ENCODE peak calls at places on chromosomes 7 and 10, in six cellular contexts. I is heart right ventricle; E is tibial artery; Q is CD4-positive, alpha-beta T cell; B is DND-41; O is CD8-positive, alpha-beta T cell. S is an unnamed sample.

GRCh38 chr7:44193011-44193802 is 4.0 kb upstream of the GCK start:
- DNase-seq in Q (no peak), I (no peak), O (no peak), E (no peak), B (no peak), S (no peak)

GRCh38 chr10:45034301-45034700 is 33.6 kb downstream of the ZNF22 start:
- DNase-seq in B (no peak), E (no peak), O (no peak), Q (no peak), I (no peak), S (no peak)

GRCh38 chr10:69826789-69827532 is 25.3 kb downstream of the COL13A1 start:
- DNase-seq in E (no peak), I (no peak), B (no peak), Q (no peak), O (no peak), S (no peak)

GRCh38 chr10:42933454-42934340 is 143.2 kb upstream of the RET start:
- DNase-seq in I (peak), E (no peak), O (no peak), B (no peak), Q (peak), S (no peak)

GRCh38 chr7:99030145-99030856 is 113.6 kb downstream of the SMURF1 start:
- DNase-seq in E (peak), B (no peak), O (no peak), Q (no peak), I (no peak), S (no peak)

GRCh38 chr7:151273646-151274375 is 25.3 kb upstream of the SMARCD3 start:
- DNase-seq in O (no peak), Q (no peak), E (no peak), B (no peak), I (no peak), S (no peak)

GRCh38 chr10:1050145-1050544 is 1.2 kb upstream of the IDI1 start:
- DNase-seq in B (peak), E (no peak), I (no peak), O (no peak), Q (no peak), S (no peak)

GRCh38 chr7:91491868-91492267 is 227.6 kb downstream of the FZD1 start:
- DNase-seq in E (no peak), Q (no peak), I (no peak), B (no peak), O (no peak), S (no peak)

GRCh38 chr7:70512719-70513118 is 619.2 kb upstream of the GALNT17 start:
- DNase-seq in Q (no peak), E (no peak), O (no peak), B (no peak), I (no peak), S (no peak)

GRCh38 chr7:29177963-29178612 is 16.5 kb upstream of the CHN2 start:
- DNase-seq in O (no peak), I (peak), Q (no peak), B (no peak), E (peak), S (no peak)

GRCh38 chr7:2440608-2441245 is 35.5 kb downstream of the GRIFIN start:
- DNase-seq in E (no peak), O (no peak), Q (no peak), B (no peak), I (no peak), S (no peak)

GRCh38 chr10:35236739-35237138 is 99.6 kb upstream of the CCNY start:
- DNase-seq in Q (no peak), I (no peak), B (no peak), O (no peak), E (no peak), S (no peak)

GRCh38 chr7:99027241-99027640 is 116.7 kb downstream of the SMURF1 start:
- DNase-seq in E (no peak), Q (no peak), B (no peak), I (no peak), O (no peak), S (no peak)

GRCh38 chr7:128833939-128834310 is 3.7 kb downstream of the FLNC start:
- DNase-seq in Q (no peak), I (no peak), E (no peak), O (no peak), B (no peak), S (no peak)

GRCh38 chr7:25656581-25657026 is 428.3 kb upstream of the NPVF start:
- DNase-seq in B (no peak), E (no peak), O (no peak), I (no peak), Q (no peak), S (no peak)

GRCh38 chr10:100567826-100568225 is 32.1 kb downstream of the HIF1AN start:
- DNase-seq in B (no peak), I (no peak), O (no peak), E (no peak), Q (no peak), S (no peak)

GRCh38 chr10:69237528-69238159 is 17.5 kb downstream of the HKDC1 start:
- DNase-seq in I (peak), E (peak), B (peak), Q (peak), O (peak), S (peak)

GRCh38 chr10:36385693-36386092 is 739.7 kb upstream of the ANKRD30A start:
- DNase-seq in B (no peak), E (no peak), O (no peak), I (no peak), Q (no peak), S (no peak)

GRCh38 chr7:98102170-98102569 is 4.5 kb upstream of the LMTK2 start:
- DNase-seq in B (no peak), Q (no peak), E (no peak), I (no peak), O (no peak), S (no peak)

GRCh38 chr10:70803768-70804423 is 11.9 kb upstream of the SGPL1 start:
- DNase-seq in Q (no peak), I (no peak), E (no peak), B (no peak), O (no peak), S (no peak)

GRCh38 chr7:79664884-79665676 is 211.6 kb upstream of the MAGI2 start:
- DNase-seq in E (no peak), I (no peak), Q (no peak), O (no peak), B (no peak), S (no peak)

GRCh38 chr7:123533929-123534382 is 439 bp downstream of the IQUB start:
- DNase-seq in E (no peak), Q (no peak), B (no peak), O (no peak), I (no peak), S (no peak)

GRCh38 chr10:76874151-76874550 is 763.5 kb downstream of the KCNMA1 start:
- DNase-seq in Q (no peak), I (peak), B (no peak), E (peak), O (no peak), S (no peak)

GRCh38 chr10:103685880-103686669 is 169.3 kb downstream of the SH3PXD2A start:
- DNase-seq in O (peak), B (peak), E (peak), Q (peak), I (peak), S (peak)

GRCh38 chr10:3571310-3571825 is 213.6 kb downstream of the KLF6 start:
- DNase-seq in B (no peak), Q (no peak), O (no peak), I (no peak), E (no peak), S (no peak)

GRCh38 chr7:74231232-74231590 is 21.4 kb downstream of the LAT2 start:
- DNase-seq in O (no peak), E (no peak), B (no peak), I (no peak), Q (no peak), S (no peak)

GRCh38 chr10:81065474-81065873 is 527.8 kb downstream of the SH2D4B start:
- DNase-seq in I (no peak), O (no peak), B (no peak), E (no peak), Q (no peak), S (no peak)

GRCh38 chr7:562789-563628 is 43.4 kb upstream of the PDGFA start:
- DNase-seq in B (no peak), O (no peak), Q (no peak), E (no peak), I (no peak), S (no peak)

GRCh38 chr7:101238226-101239182 is 902 bp upstream of the CLDN15 start:
- DNase-seq in E (no peak), Q (no peak), I (no peak), B (no peak), O (no peak), S (no peak)

GRCh38 chr10:43666551-43666950 is 17.9 kb upstream of the ZNF32 start:
- DNase-seq in E (no peak), Q (no peak), I (no peak), O (no peak), B (no peak), S (no peak)

GRCh38 chr10:50846753-50847152 is 38.7 kb downstream of the A1CF start:
- DNase-seq in B (no peak), O (no peak), Q (no peak), E (no peak), I (no peak), S (no peak)

GRCh38 chr7:12291870-12292269 is 80.8 kb downstream of the TMEM106B start:
- DNase-seq in I (no peak), O (no peak), Q (no peak), E (no peak), B (no peak), S (no peak)

GRCh38 chr7:129144834-129145668 is 544 bp downstream of the TSPAN33 start:
- DNase-seq in O (no peak), E (no peak), Q (no peak), B (peak), I (no peak), S (no peak)

GRCh38 chr10:72370201-72370722 is 15.5 kb upstream of the DNAJB12 start:
- DNase-seq in Q (no peak), B (no peak), E (no peak), I (no peak), O (no peak), S (no peak)

GRCh38 chr10:6498771-6499170 is 81.3 kb downstream of the PRKCQ start:
- DNase-seq in I (no peak), E (no peak), B (peak), O (no peak), Q (no peak), S (no peak)

GRCh38 chr7:80047856-80048459 is 86.7 kb upstream of the GNAI1 start:
- DNase-seq in Q (no peak), B (no peak), I (no peak), E (no peak), O (no peak), S (no peak)

GRCh38 chr10:22599636-22600228 is 114.6 kb downstream of the PIP4K2A start:
- DNase-seq in B (no peak), O (no peak), I (no peak), Q (no peak), E (no peak), S (no peak)

GRCh38 chr10:16459428-16459939 is 22.7 kb downstream of the PTER start:
- DNase-seq in I (no peak), Q (no peak), E (no peak), B (no peak), O (no peak), S (no peak)

DNA sequence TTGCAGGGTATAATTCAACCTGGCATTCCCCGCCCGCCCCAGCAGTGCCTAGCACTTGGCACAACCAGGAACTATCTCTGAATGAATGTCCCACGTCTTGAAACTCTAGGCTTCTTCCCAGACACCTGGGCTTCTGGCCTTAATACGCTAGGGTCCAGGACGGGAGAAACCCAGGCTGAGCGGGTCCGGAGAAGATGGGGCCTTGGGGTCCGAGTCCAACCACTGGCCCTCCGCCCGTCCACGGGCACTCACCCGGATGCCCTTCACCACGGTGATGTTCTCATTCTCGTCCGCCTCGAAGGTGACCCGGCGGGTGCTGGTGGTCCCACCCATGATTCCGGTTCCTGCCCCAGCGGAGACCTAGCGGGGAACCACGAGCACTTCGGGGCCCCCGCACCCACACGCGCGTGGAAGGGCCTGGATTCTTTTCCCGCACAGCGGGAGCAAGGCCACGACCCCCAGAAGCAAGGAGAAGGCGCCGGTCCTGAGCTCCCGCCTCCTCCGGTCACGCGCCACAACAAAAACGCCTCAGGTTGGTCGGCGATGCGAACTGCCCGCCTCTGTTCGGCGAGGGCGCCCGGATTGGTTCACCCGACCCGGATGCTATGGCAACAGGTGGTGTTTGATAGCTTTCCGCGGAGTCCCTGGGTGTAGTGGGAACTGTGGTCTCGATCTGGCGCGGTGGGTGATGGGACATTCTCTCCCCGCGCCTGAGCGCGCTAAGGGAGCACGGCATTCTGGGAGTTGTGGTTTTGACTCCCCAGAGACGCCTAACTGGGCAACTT is at the start of gene CHCHD3:
- DNase-seq in I (peak), O (peak), E (peak), Q (peak), B (peak), S (peak)
- H3K27ac ChIP-seq in I (peak), O (peak), E (peak), Q (peak), B (peak), S (peak)

GRCh38 chr7:94173436-94173835 is 169.3 kb upstream of the BET1 start:
- DNase-seq in Q (no peak), O (no peak), E (no peak), I (no peak), B (no peak), S (no peak)

GRCh38 chr7:94176694-94177200 is 172.6 kb upstream of the BET1 start:
- DNase-seq in E (no peak), O (no peak), I (no peak), Q (no peak), B (no peak), S (no peak)

GRCh38 chr7:94174375-94174774 is 170.2 kb upstream of the BET1 start:
- DNase-seq in O (no peak), I (no peak), B (no peak), Q (no peak), E (no peak), S (no peak)

GRCh38 chr7:94177441-94177840 is 173.3 kb upstream of the BET1 start:
- DNase-seq in I (no peak), Q (no peak), B (no peak), O (no peak), E (no peak), S (no peak)

DNA sequence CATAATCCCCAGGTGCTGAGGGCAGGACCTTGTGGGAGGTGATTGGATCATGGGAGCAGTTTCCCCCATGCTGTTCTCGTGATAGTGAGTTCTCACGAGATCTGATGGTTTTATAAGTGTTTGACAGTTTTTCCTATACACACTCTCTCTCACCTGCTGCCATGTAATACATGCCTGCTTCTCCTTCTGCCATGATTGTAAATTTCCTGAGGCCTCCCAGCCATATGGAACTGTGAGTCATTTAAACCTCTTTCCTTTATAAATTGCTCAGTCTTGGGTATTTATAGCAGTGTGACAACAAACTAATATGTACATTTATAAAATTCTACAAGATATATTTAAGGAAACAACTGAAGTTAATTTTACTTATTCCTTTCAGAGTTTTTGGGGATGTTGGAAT is 170.8 kb upstream of the BET1 start:
- DNase-seq in E (no peak), O (no peak), I (no peak), B (no peak), Q (no peak), S (no peak)
- H3K27ac ChIP-seq in E (no peak), O (no peak), I (no peak), B (no peak), Q (no peak), S (no peak)

DNA sequence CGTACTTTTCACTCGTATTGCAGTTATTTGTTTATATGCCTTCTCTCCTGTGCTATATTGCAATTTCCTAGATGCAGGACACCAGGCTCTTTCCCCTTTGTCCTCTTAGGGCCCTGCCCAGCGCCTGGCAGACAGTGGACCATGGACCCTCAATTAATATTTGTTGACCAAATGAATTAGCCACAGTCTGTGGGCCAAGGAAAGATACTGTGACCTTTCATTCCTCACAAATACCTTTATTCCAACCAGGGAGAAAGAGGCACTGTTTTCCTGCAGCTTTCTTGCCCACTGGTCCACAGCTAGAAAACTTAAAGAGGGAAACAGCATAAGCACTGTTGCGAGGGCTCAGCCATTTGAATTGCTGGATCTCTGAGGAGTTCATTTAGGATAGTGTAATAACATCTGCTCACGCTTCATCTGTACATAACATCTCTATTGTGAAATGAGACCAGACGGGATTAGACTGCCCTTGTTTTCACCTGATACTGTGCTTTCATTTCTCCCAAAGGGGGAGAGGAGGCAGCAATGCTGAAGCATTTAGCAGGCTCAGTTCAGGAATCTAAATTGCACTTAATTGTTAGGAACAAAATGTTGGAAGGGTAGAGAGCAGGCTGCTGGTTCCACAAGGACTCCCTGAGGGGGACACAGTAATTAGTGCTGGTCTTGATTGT is 46.7 kb downstream of the TNS3 start:
- DNase-seq in E (no peak), O (no peak), B (no peak), I (no peak), Q (no peak), S (no peak)
- H3K27ac ChIP-seq in E (no peak), O (no peak), B (no peak), I (no peak), Q (no peak), S (no peak)

GRCh38 chr7:130986271-130986690 is 252.3 kb upstream of the KLF14 start:
- DNase-seq in O (no peak), Q (no peak), B (no peak), E (no peak), I (peak), S (no peak)
- H3K27ac ChIP-seq in O (peak), Q (peak), B (no peak), E (peak), I (peak), S (no peak)

GRCh38 chr10:117003336-117003735 is 1.7 kb downstream of the SHTN1 start:
- DNase-seq in E (no peak), Q (no peak), O (no peak), I (no peak), B (no peak), S (no peak)

GRCh38 chr10:117004238-117004626 is 755 bp downstream of the SHTN1 start:
- DNase-seq in I (no peak), O (no peak), Q (no peak), E (no peak), B (no peak), S (no peak)

GRCh38 chr10:117005454-117006055 is 568 bp upstream of the SHTN1 start:
- DNase-seq in B (no peak), E (no peak), Q (no peak), O (no peak), I (no peak), S (no peak)

GRCh38 chr10:117007080-117007479 is 2.1 kb upstream of the SHTN1 start:
- DNase-seq in I (no peak), E (no peak), O (no peak), B (no peak), Q (no peak), S (no peak)

DNA sequence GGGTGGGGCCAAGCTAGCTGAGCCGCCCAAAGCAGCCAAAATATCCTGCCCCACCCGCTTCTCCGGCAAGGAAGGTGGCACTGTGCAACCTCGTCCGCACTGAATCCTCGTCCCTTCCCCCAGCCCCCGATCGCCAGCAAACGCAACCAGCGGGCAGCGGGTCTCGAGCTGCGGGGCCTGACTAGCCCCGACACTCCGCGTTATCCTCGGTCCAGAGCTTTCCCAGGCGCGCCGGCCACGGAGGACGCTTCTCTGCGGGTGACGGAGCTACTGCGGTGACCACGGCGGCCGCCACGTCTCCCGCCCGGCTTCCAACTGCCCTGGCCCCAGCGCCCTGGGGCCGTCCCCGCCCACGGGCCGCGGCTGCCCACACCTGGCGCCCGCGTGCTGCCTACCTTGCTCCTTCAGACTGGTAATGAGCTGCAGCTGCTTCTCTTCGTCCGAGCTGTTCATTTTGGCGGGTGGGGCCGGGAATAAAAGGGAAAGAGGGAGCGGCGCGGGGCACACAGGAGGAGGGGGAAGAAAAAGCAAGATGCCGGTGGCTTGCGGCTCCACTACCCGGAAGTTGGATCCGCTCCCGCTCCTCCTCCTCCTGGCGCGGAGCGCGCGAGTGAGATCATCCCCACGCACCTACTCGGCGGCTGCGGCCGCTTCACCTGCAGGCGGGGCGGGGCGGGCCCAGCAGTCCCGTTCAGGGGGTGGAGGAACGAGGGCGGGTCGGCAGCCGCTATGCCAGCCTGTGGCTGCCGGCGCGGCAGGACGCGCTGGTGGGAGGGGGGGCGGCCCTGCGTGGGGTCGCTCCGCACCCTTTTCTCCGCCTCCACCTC is at the start of gene SHTN1:
- DNase-seq in O (no peak), B (no peak), I (peak), Q (no peak), E (peak), S (peak)
- H3K27ac ChIP-seq in O (no peak), B (no peak), I (peak), Q (no peak), E (peak), S (peak)

S was measured in substantia nigra.